ENCODE peak calls at places on chromosomes 7 and 10, in nine cellular contexts. X is astrocyte, L is tibial artery, N is GM23338, U is heart right ventricle, M is lung, T is cardiac muscle cell, K is IMR-90, F is brain microvascular endothelial cell. C is an unnamed sample.

GRCh38 chr7:26663905-26664673 is 200.3 kb downstream of the SKAP2 start:
- DNase-seq in X (no peak), L (no peak), N (no peak), U (no peak), M (no peak), T (no peak), K (no peak), F (no peak), C (no peak)

GRCh38 chr7:106009511-106010226 is 46.6 kb downstream of the CDHR3 start:
- DNase-seq in X (peak; percentile 90), L (peak; percentile 86), N (peak; percentile 98), U (peak; percentile 78), M (peak; percentile 89), T (peak; percentile 85), K (peak; percentile 98), F (peak; percentile 95), C (peak; percentile 79)

GRCh38 chr10:30197186-30197585 is 137.8 kb upstream of the JCAD start:
- DNase-seq in X (no peak), L (no peak), N (no peak), U (no peak), M (no peak), T (no peak), K (no peak), F (no peak), C (no peak)

GRCh38 chr7:157347217-157347904 is 10.6 kb downstream of the DNAJB6 start:
- DNase-seq in X (peak; percentile 86), L (peak; percentile 89), N (no peak), U (peak; percentile 22), M (no peak), T (no peak), K (peak; percentile 85), F (peak; percentile 80), C (peak; percentile 29)

GRCh38 chr10:91023708-91024438 is 103.0 kb upstream of the ANKRD1 start:
- DNase-seq in X (no peak), L (no peak), N (no peak), U (no peak), M (no peak), T (no peak), K (no peak), F (no peak), C (no peak)

GRCh38 chr10:99784025-99784730 is 1.7 kb downstream of the ABCC2 start:
- DNase-seq in X (peak; percentile 83), L (no peak), N (no peak), U (no peak), M (no peak), T (no peak), K (peak; percentile 90), F (peak; percentile 80), C (no peak)

GRCh38 chr10:5252177-5253037 is 55.8 kb downstream of the AKR1C4 start:
- DNase-seq in X (no peak), L (no peak), N (peak; percentile 56), U (no peak), M (no peak), T (no peak), K (peak; percentile 22), F (no peak), C (no peak)

GRCh38 chr7:44279731-44280505 is 45.5 kb downstream of the CAMK2B start:
- DNase-seq in X (no peak), L (peak; percentile 47), N (no peak), U (no peak), M (no peak), T (no peak), K (no peak), F (no peak), C (peak; percentile 8)

GRCh38 chr7:137880432-137880831 is 33.7 kb upstream of the DGKI start:
- DNase-seq in X (peak; percentile 91), L (no peak), N (no peak), U (no peak), M (no peak), T (no peak), K (peak; percentile 77), F (peak; percentile 91), C (no peak)

GRCh38 chr10:86545097-86545496 is 23.5 kb upstream of the WAPL start:
- DNase-seq in X (no peak), L (no peak), N (no peak), U (no peak), M (no peak), T (no peak), K (no peak), F (no peak), C (no peak)

GRCh38 chr10:30227481-30227880 is 121.6 kb downstream of the MTPAP start:
- DNase-seq in X (no peak), L (no peak), N (no peak), U (no peak), M (no peak), T (no peak), K (no peak), F (no peak), C (peak; percentile 28)

GRCh38 chr7:158077441-158077840 is 510.2 kb downstream of the PTPRN2 start:
- DNase-seq in X (no peak), L (peak; percentile 55), N (no peak), U (no peak), M (no peak), T (no peak), K (no peak), F (no peak), C (no peak)

GRCh38 chr10:26799342-26799741 is 61.4 kb downstream of the ABI1 start:
- DNase-seq in X (no peak), L (no peak), N (no peak), U (no peak), M (no peak), T (no peak), K (no peak), F (no peak), C (no peak)

GRCh38 chr7:4138866-4139265 is 543.2 kb upstream of the FOXK1 start:
- DNase-seq in X (no peak), L (peak; percentile 48), N (no peak), U (no peak), M (no peak), T (no peak), K (no peak), F (no peak), C (no peak)

GRCh38 chr7:4134631-4135030 is 547.5 kb upstream of the FOXK1 start:
- DNase-seq in X (no peak), L (peak; percentile 52), N (no peak), U (no peak), M (no peak), T (no peak), K (no peak), F (no peak), C (no peak)

GRCh38 chr7:4134204-4134603 is 547.9 kb upstream of the FOXK1 start:
- DNase-seq in X (no peak), L (peak; percentile 51), N (no peak), U (no peak), M (no peak), T (no peak), K (no peak), F (no peak), C (no peak)

GRCh38 chr7:4136036-4136435 is 546.1 kb upstream of the FOXK1 start:
- DNase-seq in X (no peak), L (peak; percentile 40), N (peak; percentile 53), U (no peak), M (no peak), T (no peak), K (no peak), F (no peak), C (no peak)

DNA sequence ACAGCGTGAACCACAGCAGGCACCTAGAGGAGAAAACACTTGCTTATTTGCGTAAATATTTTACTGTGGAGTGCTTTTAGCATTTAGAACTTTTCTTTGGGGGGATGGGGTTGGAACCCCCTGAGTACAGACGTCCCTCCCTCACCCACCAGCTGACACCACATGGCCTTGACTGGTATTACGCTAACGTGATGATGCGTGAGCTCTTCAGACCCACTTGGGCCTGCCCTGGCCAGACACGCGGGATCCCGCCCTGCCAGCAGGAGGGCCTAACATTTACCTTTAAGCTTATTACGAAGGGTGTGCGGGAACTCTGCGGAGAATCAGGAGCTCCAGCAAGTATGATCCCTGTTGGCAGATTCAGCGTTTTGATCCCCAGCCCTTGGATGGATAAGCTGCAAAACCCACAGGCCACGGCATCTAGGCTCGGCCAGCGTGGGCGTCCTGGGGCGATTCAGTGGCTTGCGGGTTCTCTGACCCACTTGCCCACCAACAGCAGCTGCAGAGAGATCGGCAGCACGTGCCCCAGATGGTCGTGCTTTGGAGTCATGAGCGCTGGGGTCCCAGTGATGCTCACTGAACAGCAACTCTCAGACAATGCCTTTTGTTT is 545.5 kb upstream of the FOXK1 start:
- DNase-seq in X (no peak), L (peak; percentile 60), N (peak; percentile 53), U (no peak), M (no peak), T (no peak), K (no peak), F (no peak), C (no peak)
- H3K4me3 ChIP-seq in X (no peak overlapping the region), L (no peak overlapping the region), N (no peak overlapping the region), U (no peak overlapping the region), M (no peak overlapping the region), T (no peak overlapping the region), K (no peak overlapping the region), F (no peak overlapping the region), C (no peak overlapping the region)

DNA sequence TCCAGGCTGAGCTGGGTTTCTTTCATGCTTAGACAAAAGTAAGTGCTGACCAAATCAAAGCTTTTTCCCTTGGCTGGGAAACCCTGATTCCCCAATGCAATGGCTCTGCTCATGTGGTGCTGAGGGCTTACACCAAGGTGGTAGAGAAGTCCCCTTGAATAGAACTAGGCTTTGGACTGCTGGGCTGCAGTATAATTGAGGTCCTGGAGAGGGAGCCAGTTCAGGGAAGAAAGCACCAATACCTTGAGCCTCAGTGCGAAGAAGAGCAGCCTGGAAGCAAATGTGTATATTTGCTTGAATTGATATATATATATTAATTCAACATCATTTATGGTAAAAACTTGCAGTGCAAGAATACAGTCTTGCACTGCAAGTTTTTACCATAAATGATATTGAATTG is 391.1 kb downstream of the RPS24 start:
- DNase-seq in X (no peak), L (peak; percentile 11), N (peak; percentile 53), U (no peak), M (no peak), T (peak; percentile 35), K (no peak), F (no peak), C (no peak)
- TF ChIP-seq CTCF in X (peak; percentile 11), L (no peak), N (peak; percentile 56), U (no peak), M (no peak), T (peak; percentile 48), K (peak; percentile 18), F (peak; percentile 60), C (peak; percentile 25)

DNA sequence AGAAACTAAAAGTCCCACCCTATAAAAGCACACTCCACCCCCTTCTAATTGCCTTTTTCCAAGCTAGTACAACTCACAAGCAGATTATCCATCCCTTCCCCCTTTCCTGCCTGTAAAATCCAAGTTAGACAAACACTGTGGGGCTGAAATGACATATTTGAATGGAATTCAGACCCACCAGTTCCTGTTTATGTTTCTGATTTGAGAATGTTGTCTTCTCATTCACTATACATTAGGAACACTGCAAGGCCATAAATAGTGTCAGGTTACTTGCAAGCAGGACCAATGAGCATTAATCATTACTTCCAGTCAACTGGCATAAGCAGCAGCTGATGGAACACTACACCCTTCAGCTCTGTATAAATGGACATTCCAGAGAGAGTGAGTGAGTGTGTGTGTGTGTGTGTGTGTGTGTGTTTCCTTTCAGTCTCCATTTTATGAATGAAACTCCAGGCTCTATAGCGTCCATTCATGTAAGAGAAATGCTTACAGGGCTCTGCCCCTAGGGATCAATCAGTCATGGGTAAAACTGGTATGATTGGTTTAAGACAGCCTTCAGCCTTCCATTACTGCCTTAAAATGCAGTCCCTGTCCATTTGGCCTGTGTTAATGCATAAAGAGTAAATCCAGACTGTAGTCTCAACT is 69.3 kb downstream of the ETV1 start:
- DNase-seq in X (peak; percentile 100), L (no peak), N (peak; percentile 18), U (no peak), M (no peak), T (peak; percentile 87), K (peak; percentile 100), F (peak; percentile 100), C (no peak)
- H3K4me3 ChIP-seq in X (no peak overlapping the region), L (no peak overlapping the region), N (no peak overlapping the region), U (no peak overlapping the region), M (no peak overlapping the region), T (no peak overlapping the region), K (no peak overlapping the region), F (no peak overlapping the region), C (no peak overlapping the region)

GRCh38 chr10:11891776-11892486 is 68.8 kb downstream of the PROSER2 start:
- DNase-seq in X (no peak), L (no peak), N (no peak), U (no peak), M (no peak), T (no peak), K (no peak), F (no peak), C (no peak)
- TF ChIP-seq CTCF in X (no peak), L (no peak), N (no peak), U (no peak), M (no peak), T (no peak), K (no peak), F (no peak), C (no peak)